ENCODE peak calls at places on chromosomes 1 and 21, in four cellular contexts. One of them, this sample, is unnamed. For H4K20me1, the result is how much of the 10 kb centered on the place peaks cover.

GRCh38 chr1:11990303-11991032 is 10.2 kb downstream of the MFN2 start:
- DNase-seq in mammary epithelial cell: no peak
- DNase-seq in OCI-LY7: no peak
- DNase-seq in H1: no peak
- DNase-seq in this sample: no peak

GRCh38 chr21:18524097-18524496 is 120.5 kb upstream of the TMPRSS15 start:
- DNase-seq in mammary epithelial cell: no peak
- DNase-seq in OCI-LY7: no peak
- DNase-seq in H1: no peak
- DNase-seq in this sample: no peak

GRCh38 chr1:55375617-55376258 is 160.6 kb upstream of the USP24 start:
- DNase-seq in mammary epithelial cell: peak
- DNase-seq in OCI-LY7: peak
- DNase-seq in H1: no peak
- DNase-seq in this sample: peak

GRCh38 chr1:26538480-26539412 is 9.2 kb downstream of the RPS6KA1 start:
- DNase-seq in mammary epithelial cell: peak
- DNase-seq in OCI-LY7: peak
- DNase-seq in H1: no peak
- DNase-seq in this sample: peak

GRCh38 chr1:158180741-158181576 is at the start of gene CD1D:
- DNase-seq in mammary epithelial cell: peak
- DNase-seq in OCI-LY7: peak
- DNase-seq in H1: peak
- DNase-seq in this sample: peak

GRCh38 chr1:114437812-114438211 is 73.2 kb downstream of the TRIM33 start:
- DNase-seq in mammary epithelial cell: no peak
- DNase-seq in OCI-LY7: no peak
- DNase-seq in H1: no peak
- DNase-seq in this sample: no peak

GRCh38 chr1:180925471-180926051 is 12.9 kb downstream of the KIAA1614 start:
- DNase-seq in mammary epithelial cell: no peak
- DNase-seq in OCI-LY7: no peak
- DNase-seq in H1: no peak
- DNase-seq in this sample: no peak

GRCh38 chr1:90964444-90965035 is 57.3 kb downstream of the ZNF644 start:
- DNase-seq in mammary epithelial cell: peak
- DNase-seq in OCI-LY7: peak
- DNase-seq in H1: no peak
- DNase-seq in this sample: peak

GRCh38 chr1:46812996-46813857 is 14.4 kb downstream of the CYP4B1 start:
- DNase-seq in mammary epithelial cell: no peak
- DNase-seq in OCI-LY7: no peak
- DNase-seq in H1: no peak
- DNase-seq in this sample: no peak

GRCh38 chr1:214362188-214362882 is 81.4 kb downstream of the SMYD2 start:
- DNase-seq in mammary epithelial cell: no peak
- DNase-seq in OCI-LY7: no peak
- DNase-seq in H1: no peak
- DNase-seq in this sample: peak

GRCh38 chr1:47745725-47746609 is 251.2 kb downstream of the TRABD2B start:
- DNase-seq in mammary epithelial cell: no peak
- DNase-seq in OCI-LY7: no peak
- DNase-seq in H1: no peak
- DNase-seq in this sample: no peak

GRCh38 chr21:25735221-25735894 is 586 bp downstream of the GABPA start:
- DNase-seq in mammary epithelial cell: peak
- DNase-seq in OCI-LY7: peak
- DNase-seq in H1: peak
- DNase-seq in this sample: peak

GRCh38 chr1:156726549-156727226 is 1.6 kb upstream of the METTL25B start:
- DNase-seq in mammary epithelial cell: peak
- DNase-seq in OCI-LY7: peak
- DNase-seq in H1: no peak
- DNase-seq in this sample: peak

GRCh38 chr1:192832492-192832891 is 23.7 kb downstream of the RGS2 start:
- DNase-seq in mammary epithelial cell: no peak
- DNase-seq in OCI-LY7: no peak
- DNase-seq in H1: no peak
- DNase-seq in this sample: no peak

GRCh38 chr1:198495635-198496034 is 44.8 kb downstream of the ATP6V1G3 start:
- DNase-seq in mammary epithelial cell: no peak
- DNase-seq in OCI-LY7: no peak
- DNase-seq in H1: no peak
- DNase-seq in this sample: no peak

GRCh38 chr1:242431786-242432185 is 92.7 kb downstream of the PLD5 start:
- DNase-seq in mammary epithelial cell: no peak
- DNase-seq in OCI-LY7: no peak
- DNase-seq in H1: no peak
- DNase-seq in this sample: no peak

GRCh38 chr1:62676606-62677356 is 11.4 kb downstream of the DOCK7 start:
- DNase-seq in mammary epithelial cell: no peak
- DNase-seq in OCI-LY7: no peak
- DNase-seq in H1: no peak
- DNase-seq in this sample: peak

GRCh38 chr1:218991089-218991488 is 182.6 kb upstream of the LYPLAL1 start:
- DNase-seq in mammary epithelial cell: no peak
- DNase-seq in OCI-LY7: no peak
- DNase-seq in H1: no peak
- DNase-seq in this sample: no peak

GRCh38 chr1:41856361-41857285 is 62.1 kb downstream of the HIVEP3 start:
- DNase-seq in mammary epithelial cell: no peak
- DNase-seq in OCI-LY7: no peak
- DNase-seq in H1: no peak
- DNase-seq in this sample: peak

GRCh38 chr1:30462826-30463425 is 260.5 kb downstream of the MATN1 start:
- DNase-seq in mammary epithelial cell: no peak
- DNase-seq in OCI-LY7: no peak
- DNase-seq in H1: no peak
- DNase-seq in this sample: no peak

GRCh38 chr21:44082648-44083436 is 24.4 kb upstream of the PWP2 start:
- DNase-seq in mammary epithelial cell: peak
- DNase-seq in OCI-LY7: no peak
- DNase-seq in H1: no peak
- DNase-seq in this sample: no peak

GRCh38 chr1:87155648-87156047 is 173.0 kb upstream of the LMO4 start:
- DNase-seq in mammary epithelial cell: no peak
- DNase-seq in OCI-LY7: no peak
- DNase-seq in H1: no peak
- DNase-seq in this sample: no peak

GRCh38 chr1:47594627-47595026 is 156.8 kb downstream of the FOXD2 start:
- DNase-seq in mammary epithelial cell: no peak
- DNase-seq in OCI-LY7: no peak
- DNase-seq in H1: no peak
- DNase-seq in this sample: no peak

GRCh38 chr1:37752583-37753471 is 12.1 kb downstream of the EPHA10 start:
- DNase-seq in mammary epithelial cell: no peak
- DNase-seq in OCI-LY7: no peak
- DNase-seq in H1: no peak
- DNase-seq in this sample: peak

GRCh38 chr21:32312321-32312720 is 13.7 kb downstream of the MRAP start:
- DNase-seq in mammary epithelial cell: no peak
- DNase-seq in OCI-LY7: no peak
- DNase-seq in H1: no peak
- DNase-seq in this sample: no peak

GRCh38 chr1:75792091-75792490 is 4.6 kb upstream of the MSH4 start:
- DNase-seq in mammary epithelial cell: no peak
- DNase-seq in OCI-LY7: no peak
- DNase-seq in H1: no peak
- DNase-seq in this sample: no peak

GRCh38 chr1:75794382-75794781 is 2.3 kb upstream of the MSH4 start:
- DNase-seq in mammary epithelial cell: no peak
- DNase-seq in OCI-LY7: no peak
- DNase-seq in H1: no peak
- DNase-seq in this sample: no peak

GRCh38 chr1:75786901-75787455 is 922 bp downstream of the RABGGTB start:
- DNase-seq in mammary epithelial cell: no peak
- DNase-seq in OCI-LY7: no peak
- DNase-seq in H1: no peak
- DNase-seq in this sample: peak

GRCh38 chr1:75787524-75787923 is 1.5 kb downstream of the RABGGTB start:
- DNase-seq in mammary epithelial cell: no peak
- DNase-seq in OCI-LY7: peak
- DNase-seq in H1: no peak
- DNase-seq in this sample: peak

GRCh38 chr1:75791022-75791421 is 5.0 kb downstream of the RABGGTB start:
- DNase-seq in mammary epithelial cell: peak
- DNase-seq in OCI-LY7: no peak
- DNase-seq in H1: no peak
- DNase-seq in this sample: peak
- H4K20me1 ChIP-seq in mammary epithelial cell: under half
- H4K20me1 ChIP-seq in OCI-LY7: half or more
- H4K20me1 ChIP-seq in H1: under half
- H4K20me1 ChIP-seq in this sample: under half

DNA sequence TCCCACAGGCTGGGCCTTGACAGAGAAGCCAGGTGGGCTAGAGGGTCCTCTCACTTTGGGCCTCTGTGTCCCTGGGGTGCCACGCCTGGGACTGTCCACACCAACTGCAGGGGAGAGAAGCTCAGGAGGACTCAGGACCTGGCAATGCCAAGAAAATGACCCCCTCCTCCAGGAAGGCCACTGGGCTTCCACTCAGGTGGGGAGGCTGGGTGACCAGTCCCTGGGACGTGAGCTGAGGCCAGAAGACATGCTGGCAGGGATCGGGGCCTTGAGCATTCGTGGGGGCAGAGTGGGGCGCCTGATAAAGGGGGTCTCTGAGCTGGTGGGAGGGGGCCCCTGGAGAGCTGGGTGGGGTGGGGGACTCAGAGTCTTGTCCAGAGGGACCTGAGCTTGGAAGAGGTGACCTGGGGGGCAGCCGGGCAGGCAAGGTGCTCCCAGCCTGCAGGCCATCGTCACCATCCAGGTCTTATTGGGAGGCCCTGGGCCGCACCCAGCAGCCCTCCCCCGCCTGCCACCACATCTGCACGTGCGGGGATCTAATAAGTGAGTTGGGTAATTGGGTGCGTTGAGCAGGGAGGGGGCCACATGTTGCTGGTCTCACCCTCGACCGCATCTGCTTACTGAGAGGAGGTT is 15.2 kb upstream of the COL6A2 start:
- DNase-seq in mammary epithelial cell: no peak
- DNase-seq in OCI-LY7: no peak
- DNase-seq in H1: no peak
- DNase-seq in this sample: peak
- H3K27ac ChIP-seq in mammary epithelial cell: no peak
- H3K27ac ChIP-seq in OCI-LY7: no peak
- H3K27ac ChIP-seq in H1: no peak
- H3K27ac ChIP-seq in this sample: peak

DNA sequence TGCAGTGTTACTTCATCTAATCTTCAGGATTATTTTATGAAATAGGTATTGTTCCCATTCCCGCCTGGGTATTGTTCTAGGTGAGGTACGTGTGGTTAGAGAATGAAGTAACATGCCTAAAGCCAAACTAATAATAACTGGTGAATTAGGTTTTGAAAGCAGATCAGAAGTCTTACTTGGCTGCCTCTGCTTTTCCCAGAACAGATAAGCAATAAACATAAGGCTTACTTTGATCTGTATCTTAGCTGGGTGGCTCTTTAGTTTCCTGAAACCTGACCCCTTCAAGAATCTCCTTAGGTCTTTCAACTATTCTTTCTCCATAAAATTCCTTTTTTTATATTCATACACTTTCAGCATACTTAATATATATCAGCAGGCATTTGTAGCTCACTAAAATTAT is 65.3 kb downstream of the VAV3 start:
- DNase-seq in mammary epithelial cell: peak
- DNase-seq in OCI-LY7: no peak
- DNase-seq in H1: no peak
- DNase-seq in this sample: no peak
- H4K20me1 ChIP-seq in mammary epithelial cell: under half
- H4K20me1 ChIP-seq in OCI-LY7: under half
- H4K20me1 ChIP-seq in H1: under half
- H4K20me1 ChIP-seq in this sample: under half

GRCh38 chr1:44788120-44788860 is at the start of gene BEST4:
- DNase-seq in mammary epithelial cell: no peak
- DNase-seq in OCI-LY7: no peak
- DNase-seq in H1: no peak
- DNase-seq in this sample: no peak

GRCh38 chr1:44787506-44787905 is 464 bp downstream of the BEST4 start:
- DNase-seq in mammary epithelial cell: no peak
- DNase-seq in OCI-LY7: no peak
- DNase-seq in H1: no peak
- DNase-seq in this sample: no peak

GRCh38 chr1:44786138-44786840 is 1.7 kb downstream of the BEST4 start:
- DNase-seq in mammary epithelial cell: peak
- DNase-seq in OCI-LY7: peak
- DNase-seq in H1: no peak
- DNase-seq in this sample: peak

GRCh38 chr1:44785501-44786137 is 2.4 kb downstream of the BEST4 start:
- DNase-seq in mammary epithelial cell: no peak
- DNase-seq in OCI-LY7: no peak
- DNase-seq in H1: no peak
- DNase-seq in this sample: no peak

DNA sequence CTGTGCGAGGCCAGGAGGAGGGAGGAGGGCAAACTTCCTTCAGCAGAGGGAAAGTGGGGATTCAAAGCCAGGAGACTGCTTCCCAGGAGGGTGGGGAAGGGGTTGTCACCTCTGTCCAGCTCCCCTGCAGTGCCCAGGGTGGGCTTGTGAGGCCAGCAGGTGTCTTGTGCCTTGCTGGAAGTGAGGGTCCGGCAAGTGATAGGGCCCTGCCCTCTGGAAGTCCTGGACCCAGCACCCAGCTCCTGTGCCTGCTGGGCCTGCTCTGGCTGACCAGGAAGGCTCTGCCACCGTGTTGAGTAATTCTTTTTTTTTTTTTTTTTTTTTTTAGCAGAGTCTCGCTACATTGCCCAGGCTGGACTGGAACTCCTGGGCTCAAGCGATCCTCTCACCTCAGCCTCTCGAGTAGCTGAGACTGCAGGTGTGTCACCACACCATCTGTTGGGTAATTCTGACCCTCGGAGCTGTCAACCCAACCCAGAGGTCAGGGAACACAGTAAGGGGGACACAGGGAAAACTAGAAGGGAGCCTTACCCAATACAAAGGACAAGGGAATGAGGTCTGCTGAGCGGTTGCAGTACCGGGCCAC is 1.0 kb downstream of the BEST4 start:
- DNase-seq in mammary epithelial cell: no peak
- DNase-seq in OCI-LY7: no peak
- DNase-seq in H1: no peak
- DNase-seq in this sample: peak
- H3K27ac ChIP-seq in mammary epithelial cell: no peak
- H3K27ac ChIP-seq in OCI-LY7: no peak
- H3K27ac ChIP-seq in H1: no peak
- H3K27ac ChIP-seq in this sample: no peak